ENCODE peak calls at places on chromosomes 12 and 14, in six cellular contexts. N is sigmoid colon, E is GM12878, J is transverse colon, C is suprapubic skin, I is K562. Z is an unnamed sample.
A peak's percentile ranks its signal among the peaks of the same experiment; 100 is the strongest.

GRCh38 chr14:89013098-89013504 is 188.7 kb downstream of the TTC8 start:
- DNase-seq in N (no peak), E (no peak), J (peak; percentile 79), C (no peak), I (peak; percentile 70), Z (no peak)

GRCh38 chr12:104790296-104791125 is 167.6 kb downstream of the SLC41A2 start:
- DNase-seq in N (peak; percentile 67), E (peak; percentile 13), J (peak; percentile 37), C (no peak), I (peak; percentile 55), Z (no peak)

GRCh38 chr12:18546399-18546798 is 191.4 kb downstream of the PLCZ1 start:
- DNase-seq in N (no peak), E (no peak), J (no peak), C (no peak), I (no peak), Z (no peak)

GRCh38 chr12:17132336-17132735 is 526.4 kb upstream of the LMO3 start:
- DNase-seq in N (no peak), E (no peak), J (no peak), C (no peak), I (no peak), Z (no peak)

GRCh38 chr14:77044776-77045569 is 16.5 kb upstream of the IRF2BPL start:
- DNase-seq in N (peak; percentile 93), E (no peak), J (peak; percentile 62), C (no peak), I (no peak), Z (peak; percentile 82)

GRCh38 chr12:90945070-90945649 is 9.8 kb downstream of the CCER1 start:
- DNase-seq in N (no peak), E (no peak), J (no peak), C (no peak), I (peak; percentile 16), Z (no peak)

GRCh38 chr12:28622416-28622815 is 432.2 kb downstream of the CCDC91 start:
- DNase-seq in N (no peak), E (no peak), J (no peak), C (no peak), I (no peak), Z (no peak)

GRCh38 chr12:129672110-129672509 is 231.7 kb downstream of the TMEM132D start:
- DNase-seq in N (no peak), E (no peak), J (no peak), C (no peak), I (no peak), Z (no peak)

GRCh38 chr12:20342111-20342510 is 26.2 kb upstream of the PDE3A start:
- DNase-seq in N (no peak), E (no peak), J (no peak), C (no peak), I (no peak), Z (no peak)

GRCh38 chr12:130114952-130115351 is 47.3 kb upstream of the FZD10 start:
- DNase-seq in N (no peak), E (no peak), J (no peak), C (no peak), I (no peak), Z (no peak)

GRCh38 chr12:99386907-99387306 is 260.6 kb upstream of the GARIN6 start:
- DNase-seq in N (no peak), E (no peak), J (no peak), C (no peak), I (no peak), Z (no peak)

GRCh38 chr14:68977137-68977740 is 1.9 kb downstream of the ACTN1 start:
- DNase-seq in N (no peak), E (no peak), J (no peak), C (no peak), I (no peak), Z (no peak)

GRCh38 chr12:50057000-50057841 is at the start of gene ASIC1:
- DNase-seq in N (peak; percentile 88), E (no peak), J (peak; percentile 60), C (no peak), I (peak; percentile 53), Z (peak; percentile 42)

GRCh38 chr14:105926415-105927093 is 400.2 kb downstream of the TMEM121 start:
- DNase-seq in N (peak; percentile 57), E (no peak), J (peak; percentile 7), C (peak; percentile 53), I (peak; percentile 0), Z (no peak)

GRCh38 chr12:57182918-57183575 is 33.5 kb upstream of the NXPH4 start:
- DNase-seq in N (peak; percentile 88), E (peak; percentile 15), J (peak; percentile 86), C (peak; percentile 85), I (peak; percentile 89), Z (peak; percentile 86)

GRCh38 chr12:5633102-5633501 is 201.2 kb downstream of the NTF3 start:
- DNase-seq in N (no peak), E (no peak), J (no peak), C (no peak), I (no peak), Z (no peak)

GRCh38 chr14:55454264-55455151 is 14.1 kb upstream of the TBPL2 start:
- DNase-seq in N (peak; percentile 77), E (no peak), J (peak; percentile 68), C (no peak), I (peak; percentile 27), Z (no peak)

GRCh38 chr14:68986926-68987652 is 8.0 kb upstream of the ACTN1 start:
- DNase-seq in N (no peak), E (no peak), J (no peak), C (no peak), I (no peak), Z (no peak)

GRCh38 chr12:90839340-90839739 is 115.6 kb downstream of the CCER1 start:
- DNase-seq in N (no peak), E (no peak), J (no peak), C (no peak), I (no peak), Z (no peak)

GRCh38 chr14:92493024-92493423 is 20.6 kb upstream of the RIN3 start:
- DNase-seq in N (no peak), E (no peak), J (no peak), C (no peak), I (no peak), Z (no peak)

GRCh38 chr12:20567413-20567812 is 127.7 kb upstream of the SLCO1C1 start:
- DNase-seq in N (no peak), E (no peak), J (no peak), C (no peak), I (no peak), Z (no peak)

GRCh38 chr12:124837958-124838803 is 25.5 kb downstream of the SCARB1 start:
- DNase-seq in N (peak; percentile 95), E (no peak), J (peak; percentile 93), C (peak; percentile 74), I (no peak), Z (peak; percentile 80)

GRCh38 chr14:103832046-103832445 is 15.3 kb downstream of the PPP1R13B start:
- DNase-seq in N (no peak), E (no peak), J (no peak), C (no peak), I (no peak), Z (no peak)

GRCh38 chr12:113724703-113725556 is 241.2 kb downstream of the RBM19 start:
- DNase-seq in N (no peak), E (no peak), J (no peak), C (no peak), I (peak; percentile 35), Z (no peak)

GRCh38 chr12:124283326-124283725 is 11.6 kb upstream of the RFLNA start:
- DNase-seq in N (no peak), E (no peak), J (no peak), C (no peak), I (no peak), Z (no peak)

GRCh38 chr12:10126401-10126800 is 3.6 kb downstream of the CLEC7A start:
- DNase-seq in N (no peak), E (no peak), J (no peak), C (no peak), I (no peak), Z (no peak)

GRCh38 chr12:10119072-10119471 is 10.9 kb downstream of the CLEC7A start:
- DNase-seq in N (no peak), E (no peak), J (no peak), C (no peak), I (no peak), Z (no peak)

GRCh38 chr12:10121278-10121677 is 8.7 kb downstream of the CLEC7A start:
- DNase-seq in N (no peak), E (no peak), J (no peak), C (no peak), I (no peak), Z (no peak)

GRCh38 chr12:10128687-10129086 is 1.3 kb downstream of the CLEC7A start:
- DNase-seq in N (no peak), E (no peak), J (no peak), C (no peak), I (no peak), Z (no peak)

GRCh38 chr12:10122689-10123088 is 7.3 kb downstream of the CLEC7A start:
- DNase-seq in N (no peak), E (no peak), J (no peak), C (no peak), I (no peak), Z (no peak)
- TF ChIP-seq EP300 in N (no peak), E (no peak), J (no peak), C (no peak), I (no peak), Z (no peak)

DNA sequence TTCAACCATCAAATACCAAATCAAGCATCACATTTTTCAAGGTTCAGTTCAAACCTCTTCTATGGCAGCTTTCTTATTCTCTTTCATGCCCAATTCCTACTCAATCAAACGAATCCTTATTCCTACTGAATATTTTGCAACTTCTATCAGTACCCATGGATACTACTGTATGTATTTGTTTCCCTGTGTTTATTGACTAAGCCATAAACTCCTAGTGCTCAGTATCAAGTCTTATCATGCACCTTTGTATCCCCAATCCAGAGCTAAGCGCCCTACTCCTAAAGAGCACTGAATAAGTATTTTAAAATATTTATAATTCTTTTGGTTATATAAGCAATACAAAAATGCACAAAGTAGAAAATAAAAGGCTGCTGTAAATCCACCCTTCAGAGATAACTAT is 52.6 kb downstream of the STXBP6 start:
- DNase-seq in N (no peak), E (no peak), J (no peak), C (no peak), I (no peak), Z (no peak)
- H3K4me3 ChIP-seq in N (no peak overlapping the region), E (no peak overlapping the region), J (no peak overlapping the region), C (no peak overlapping the region), I (no peak overlapping the region), Z (no peak overlapping the region)

GRCh38 chr14:21071225-21072041 is 1.3 kb downstream of the ARHGEF40 start:
- DNase-seq in N (peak; percentile 94), E (peak; percentile 51), J (peak; percentile 85), C (peak; percentile 88), I (peak; percentile 59), Z (peak; percentile 70)
- TF ChIP-seq POLR2A in N (no peak), E (no peak), J (peak; percentile 39), C (no peak), I (no peak), Z (peak; percentile 23)

DNA sequence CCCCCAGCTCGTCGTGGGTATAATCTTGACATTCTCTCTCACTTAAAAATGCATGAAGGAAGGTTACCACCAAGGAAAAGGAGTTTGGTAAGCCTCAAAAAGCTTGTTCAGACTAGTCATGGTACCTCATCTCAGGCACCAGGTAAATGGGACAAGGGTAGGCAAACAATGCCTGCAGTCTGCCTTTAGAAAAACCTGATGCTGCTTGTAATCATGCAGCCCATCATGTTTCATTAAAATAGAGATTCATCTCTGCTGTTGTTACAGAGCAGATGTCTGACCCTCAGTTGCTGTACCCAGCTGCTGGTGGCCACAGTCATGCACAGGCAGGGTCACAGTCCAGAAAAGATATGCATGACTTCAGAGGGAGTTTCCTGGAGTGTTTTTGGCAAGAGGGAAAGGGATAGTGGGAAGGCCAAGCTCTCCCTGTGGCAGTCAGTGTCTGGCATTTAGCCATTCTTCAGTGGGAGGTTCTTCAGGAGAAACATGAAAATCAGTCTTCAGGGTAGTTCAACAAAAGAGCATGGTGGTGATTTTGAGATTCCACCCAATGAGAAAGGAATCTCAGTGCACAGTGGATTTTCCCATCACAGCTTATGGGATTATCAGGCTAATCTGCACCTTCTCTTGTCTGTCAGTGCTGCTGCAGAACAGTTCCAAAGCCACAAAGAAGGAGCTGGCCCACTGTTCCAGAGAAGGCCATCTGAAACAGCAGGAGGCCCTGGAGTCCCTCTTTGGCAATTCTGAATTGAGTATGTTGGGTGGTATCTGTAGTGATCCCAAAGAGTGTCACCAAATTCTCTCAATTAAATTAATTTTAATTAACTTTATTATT is 202.7 kb upstream of the FRMD6 start:
- DNase-seq in N (no peak), E (no peak), J (no peak), C (no peak), I (no peak), Z (no peak)
- TF ChIP-seq EP300 in N (no peak), E (no peak), J (no peak), C (no peak), I (no peak), Z (no peak)